ENCODE peak calls at places on chromosomes 16 and 17, in seven cellular contexts. H is thoracic aorta; V is heart left ventricle; T is CD8-positive, alpha-beta memory T cell; B is CD4-positive, CD25-positive, alpha-beta regulatory T cell; U is effector memory CD4-positive, alpha-beta T cell; M is neural progenitor cell. P is an unnamed sample. For H3K36me3, the result is how much of the 10 kb centered on the place peaks cover.

GRCh38 chr16:54280751-54281150 is 5.8 kb downstream of the IRX3 start:
- DNase-seq in B (no peak), V (no peak), T (no peak), U (no peak), H (no peak), M (no peak), P (no peak)

GRCh38 chr16:66714062-66714461 is 17.5 kb upstream of the CMTM4 start:
- DNase-seq in B (no peak), T (no peak), M (no peak), V (no peak), H (no peak), U (no peak), P (no peak)

GRCh38 chr17:15311996-15312395 is 29.4 kb downstream of the TEKT3 start:
- DNase-seq in V (no peak), H (no peak), M (no peak), B (no peak), U (no peak), T (no peak), P (no peak)

GRCh38 chr17:28347261-28347891 is 10.0 kb downstream of the POLDIP2 start:
- DNase-seq in V (no peak), T (no peak), H (no peak), U (no peak), B (no peak), M (no peak), P (peak)

GRCh38 chr16:1159973-1160772 is 7.3 kb downstream of the CACNA1H start:
- DNase-seq in M (no peak), V (peak), U (no peak), T (no peak), H (no peak), B (no peak), P (peak)

GRCh38 chr16:82653550-82654511 is 27.1 kb downstream of the CDH13 start:
- DNase-seq in B (peak), H (no peak), T (peak), U (peak), V (no peak), M (no peak), P (no peak)

GRCh38 chr17:72588961-72589360 is 468.1 kb downstream of the SOX9 start:
- DNase-seq in T (no peak), U (no peak), M (no peak), B (no peak), V (no peak), H (no peak), P (peak)

GRCh38 chr17:77865716-77866115 is 92.8 kb upstream of the TNRC6C start:
- DNase-seq in T (no peak), U (no peak), M (no peak), H (no peak), V (no peak), B (no peak), P (no peak)

GRCh38 chr17:5825717-5826330 is 241.5 kb upstream of the NLRP1 start:
- DNase-seq in U (no peak), B (no peak), V (no peak), T (no peak), M (no peak), H (no peak), P (no peak)

GRCh38 chr17:28878981-28879380 is 18.6 kb downstream of the FLOT2 start:
- DNase-seq in M (peak), U (no peak), H (no peak), B (no peak), V (no peak), T (no peak), P (no peak)

GRCh38 chr17:82338858-82339633 is 5.5 kb upstream of the SECTM1 start:
- DNase-seq in V (no peak), T (no peak), U (no peak), B (no peak), H (no peak), M (peak), P (peak)

GRCh38 chr17:79126139-79126538 is 51.5 kb downstream of the ENGASE start:
- DNase-seq in T (no peak), M (peak), V (no peak), U (no peak), B (no peak), H (no peak), P (no peak)

GRCh38 chr16:12674096-12674495 is 129.6 kb downstream of the CPPED1 start:
- DNase-seq in B (no peak), U (no peak), M (no peak), H (no peak), V (no peak), T (no peak), P (no peak)

GRCh38 chr17:47957591-47958490 is at the start of gene PRR15L:
- DNase-seq in B (no peak), T (no peak), M (no peak), V (no peak), H (no peak), U (no peak), P (peak)

GRCh38 chr17:8109669-8110455 is 8.5 kb downstream of the ALOXE3 start:
- DNase-seq in H (no peak), B (peak), T (peak), M (peak), U (peak), V (peak), P (peak)

GRCh38 chr16:11354733-11355574 is 9.7 kb downstream of the RMI2 start:
- DNase-seq in U (peak), H (no peak), T (peak), M (no peak), B (no peak), V (no peak), P (no peak)

GRCh38 chr16:67446968-67447507 is 16.1 kb downstream of the HSD11B2 start:
- DNase-seq in H (no peak), M (no peak), T (no peak), V (no peak), U (no peak), B (no peak), P (no peak)

GRCh38 chr17:1707107-1707506 is 3.1 kb downstream of the TLCD2 start:
- DNase-seq in T (peak), M (no peak), B (no peak), H (no peak), V (no peak), U (peak), P (no peak)

GRCh38 chr17:8359769-8360168 is 16.7 kb downstream of the KRABD2 start:
- DNase-seq in B (no peak), T (no peak), U (no peak), H (no peak), V (peak), M (no peak), P (no peak)

GRCh38 chr17:77546772-77547201 is 406.0 kb downstream of the SEC14L1 start:
- DNase-seq in H (no peak), T (no peak), V (no peak), M (peak), B (no peak), U (no peak), P (no peak)

GRCh38 chr17:41131979-41132378 is 8.0 kb upstream of the KRTAP4-12 start:
- DNase-seq in T (no peak), H (no peak), V (no peak), U (no peak), B (no peak), M (no peak), P (no peak)

GRCh38 chr17:79645022-79645776 is 34.3 kb upstream of the RBFOX3 start:
- DNase-seq in B (no peak), U (no peak), M (no peak), V (no peak), H (no peak), T (no peak), P (no peak)

GRCh38 chr17:81337449-81337848 is 42.3 kb upstream of the SLC38A10 start:
- DNase-seq in M (peak), B (no peak), V (peak), H (no peak), U (no peak), T (no peak), P (peak)

GRCh38 chr16:84806256-84806889 is 13.4 kb upstream of the CRISPLD2 start:
- DNase-seq in U (no peak), T (no peak), M (no peak), B (no peak), V (peak), H (no peak), P (no peak)

GRCh38 chr17:38598536-38598935 is 7.2 kb downstream of the SRCIN1 start:
- DNase-seq in M (peak), V (no peak), U (no peak), T (no peak), H (no peak), B (no peak), P (peak)

GRCh38 chr17:48179071-48179945 is 71.7 kb downstream of the SNX11 start:
- DNase-seq in U (no peak), B (no peak), V (no peak), T (no peak), H (no peak), M (no peak), P (no peak)

GRCh38 chr16:80285089-80285488 is 255.7 kb upstream of the DYNLRB2 start:
- DNase-seq in T (no peak), U (no peak), V (no peak), H (no peak), B (no peak), M (no peak), P (no peak)

GRCh38 chr16:84548508-84548907 is 44.0 kb upstream of the MEAK7 start:
- DNase-seq in B (no peak), M (no peak), H (no peak), U (no peak), V (no peak), T (no peak), P (no peak)

GRCh38 chr16:75019007-75019406 is 20.2 kb downstream of the ZNRF1 start:
- DNase-seq in M (no peak), V (no peak), B (no peak), U (no peak), T (no peak), H (no peak), P (no peak)

GRCh38 chr16:75017670-75018525 is 19.1 kb downstream of the ZNRF1 start:
- DNase-seq in B (no peak), M (no peak), H (no peak), U (no peak), T (no peak), V (no peak), P (no peak)

GRCh38 chr16:75021410-75021809 is 22.6 kb downstream of the ZNRF1 start:
- DNase-seq in M (no peak), V (no peak), B (no peak), U (no peak), T (no peak), H (no peak), P (no peak)

GRCh38 chr16:75022567-75022966 is 23.7 kb downstream of the ZNRF1 start:
- DNase-seq in U (no peak), T (no peak), H (no peak), B (no peak), V (no peak), M (no peak), P (no peak)

GRCh38 chr16:75019586-75019985 is 20.8 kb downstream of the ZNRF1 start:
- DNase-seq in U (no peak), B (no peak), V (no peak), H (no peak), T (no peak), M (no peak), P (no peak)
- H3K27ac ChIP-seq in U (no peak), B (no peak), V (no peak), H (no peak), T (no peak), M (no peak), P (no peak)

DNA sequence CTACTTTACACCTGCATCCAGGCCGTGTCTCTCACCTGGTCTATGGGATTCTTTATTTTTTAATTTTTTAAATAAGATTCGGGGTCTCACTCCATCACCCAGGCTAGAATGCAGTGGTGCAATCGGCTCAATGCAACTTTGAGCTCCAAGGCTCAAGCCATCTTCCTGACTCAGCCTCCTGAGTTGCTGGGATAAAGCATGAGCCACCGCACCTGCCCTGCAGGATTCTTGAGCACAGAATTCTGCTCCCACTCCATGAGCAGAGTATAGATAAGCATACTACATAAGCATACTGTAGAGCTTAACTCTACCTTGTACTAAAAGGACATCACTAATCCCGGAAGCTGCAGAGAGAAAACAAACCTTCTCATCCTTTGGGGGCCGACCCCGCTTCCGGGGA is 15.5 kb downstream of the GLYR1 start:
- DNase-seq in U (no peak), B (no peak), T (no peak), H (no peak), V (no peak), M (no peak), P (no peak)
- H3K36me3 ChIP-seq in U (half or more), B (half or more), T (half or more), H (half or more), V (under half), M (under half), P (half or more)

GRCh38 chr17:50090971-50091950 is 3.9 kb upstream of the PDK2 start:
- DNase-seq in M (no peak), B (no peak), H (no peak), T (no peak), U (no peak), V (no peak), P (no peak)
- H3K4me3 ChIP-seq in M (no peak), B (no peak), H (no peak), T (no peak), U (no peak), V (no peak), P (no peak)

DNA sequence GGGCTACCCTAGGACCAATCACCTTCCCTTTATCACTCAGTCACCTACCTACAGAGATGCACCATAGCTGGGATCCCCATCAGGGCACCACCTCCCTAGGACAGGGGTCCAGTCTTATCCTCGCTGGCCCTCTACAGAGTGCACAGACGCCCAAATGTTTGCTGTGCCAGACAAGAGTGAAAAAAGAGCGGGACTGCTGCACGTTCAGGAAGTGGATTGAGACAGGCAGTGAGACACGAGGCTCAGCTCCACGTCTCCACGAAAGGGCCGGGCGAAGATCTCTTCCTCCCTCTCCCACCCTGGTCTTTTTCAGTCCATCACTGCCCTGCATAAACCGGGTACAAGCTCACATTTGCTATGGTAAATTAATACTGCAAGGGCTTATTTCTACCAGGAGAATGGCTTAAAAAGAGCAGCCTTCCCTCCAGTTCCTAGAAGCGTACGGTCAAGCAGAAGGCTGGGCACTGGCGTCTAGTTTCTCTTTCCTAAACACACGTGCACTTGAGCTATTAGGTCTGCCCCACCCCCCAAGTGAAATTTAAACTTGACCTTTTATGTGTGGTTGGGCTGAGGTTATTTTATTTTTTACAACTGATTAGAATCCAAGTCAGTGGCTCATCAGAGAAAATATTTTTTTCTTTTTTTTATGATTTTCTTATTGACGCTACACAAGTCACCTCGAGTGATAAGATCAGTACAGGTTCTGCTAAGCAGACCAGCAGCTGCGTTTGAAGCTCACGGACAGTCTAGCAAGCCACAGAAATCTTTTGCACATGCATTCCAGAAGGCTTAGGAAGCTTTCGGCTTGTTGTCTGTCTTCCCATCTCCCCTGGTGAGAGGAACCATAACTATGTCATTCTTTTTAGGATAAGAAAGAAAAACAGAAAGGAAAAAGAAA is 95.3 kb downstream of the ZFHX3 start:
- DNase-seq in B (no peak), H (no peak), V (no peak), U (no peak), T (no peak), M (no peak), P (no peak)
- H3K27ac ChIP-seq in B (no peak), H (peak), V (peak), U (no peak), T (no peak), M (no peak), P (no peak)

DNA sequence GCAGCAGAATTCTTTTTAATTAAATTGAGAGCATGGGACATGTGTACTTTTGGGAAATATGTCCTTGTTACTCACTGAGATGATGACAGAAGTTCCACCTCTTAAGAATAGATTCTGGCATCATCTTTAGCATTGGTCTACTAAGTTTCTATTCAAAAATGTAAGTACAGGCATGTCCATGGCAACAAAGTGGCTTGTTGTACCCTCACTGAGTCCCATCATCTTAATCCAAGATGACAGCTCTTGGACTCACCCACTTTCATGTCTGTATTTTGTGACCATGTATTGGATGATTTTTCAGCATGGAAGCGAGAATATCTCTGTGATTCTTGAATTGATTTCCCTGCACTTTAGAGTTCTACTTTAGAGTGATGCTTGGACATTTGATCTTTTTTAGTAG is 33.1 kb upstream of the NAGLU start:
- DNase-seq in V (no peak), U (no peak), H (no peak), T (no peak), B (no peak), M (no peak), P (no peak)
- H3K36me3 ChIP-seq in V (under half), U (under half), H (under half), T (under half), B (under half), M (under half), P (under half)

GRCh38 chr16:73232555-73233422 is 184.9 kb upstream of the ZFHX3 start:
- DNase-seq in H (no peak), B (no peak), M (no peak), V (peak), T (no peak), U (no peak), P (peak)
- H3K4me3 ChIP-seq in H (peak), B (no peak), M (no peak), V (peak), T (no peak), U (no peak), P (peak)

GRCh38 chr17:36977066-36977465 is 28.3 kb downstream of the AATF start:
- DNase-seq in M (no peak), H (no peak), V (no peak), T (no peak), U (no peak), B (no peak), P (no peak)

GRCh38 chr17:36971508-36971907 is 22.8 kb downstream of the AATF start:
- DNase-seq in U (no peak), H (no peak), B (no peak), V (no peak), T (no peak), M (no peak), P (no peak)

GRCh38 chr17:36975922-36976515 is 27.3 kb downstream of the AATF start:
- DNase-seq in V (no peak), M (no peak), U (no peak), T (no peak), B (no peak), H (no peak), P (no peak)

GRCh38 chr17:36972905-36973304 is 24.2 kb downstream of the AATF start:
- DNase-seq in H (no peak), V (no peak), U (no peak), T (no peak), M (no peak), B (no peak), P (no peak)

DNA sequence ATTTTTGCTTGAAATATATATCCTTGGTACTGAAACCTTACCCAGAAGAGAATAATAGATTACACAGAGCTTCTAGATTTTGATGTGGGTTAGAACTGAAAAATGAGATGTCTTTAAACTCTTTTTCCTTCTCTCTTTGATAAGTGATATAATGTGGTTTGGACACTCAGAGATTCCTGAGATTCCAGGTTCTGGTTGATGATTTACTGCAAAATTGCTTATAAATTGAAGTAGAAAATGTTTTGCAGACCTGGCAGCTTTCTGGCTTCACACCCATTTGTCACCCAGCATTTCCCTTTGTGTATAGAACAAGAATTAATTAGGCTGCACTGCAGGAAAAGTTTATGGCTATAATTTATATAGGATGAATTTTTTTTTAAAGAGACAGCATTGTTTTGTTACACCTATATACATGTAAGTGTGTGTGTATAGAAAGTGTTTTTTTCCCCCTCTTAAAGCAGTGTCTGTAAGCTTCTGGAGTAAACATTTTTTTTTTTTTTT is 23.5 kb downstream of the AATF start:
- DNase-seq in H (no peak), M (no peak), T (no peak), U (no peak), B (no peak), V (no peak), P (no peak)
- H3K27ac ChIP-seq in H (no peak), M (peak), T (no peak), U (no peak), B (no peak), V (no peak), P (no peak)